ENCODE peak calls at places on chromosomes 12 and 14, in six cellular contexts. P is mesenchymal stem cell, E is neuronal stem cell, U is GM23338, A is mammary epithelial cell, T is DND-41. M is an unnamed sample. For H3K36me3 and H3K4me1, the result is how much of the 10 kb centered on the place peaks cover.

GRCh38 chr12:83318386-83318971 is 631.8 kb downstream of the TMTC2 start:
- DNase-seq in A (no peak), T (no peak), U (no peak), E (no peak), P (peak), M (no peak)

GRCh38 chr14:100011568-100012325 is 53.5 kb upstream of the EVL start:
- DNase-seq in T (no peak), P (no peak), U (no peak), A (no peak), E (no peak), M (no peak)

GRCh38 chr14:39175445-39176262 is 600 bp downstream of the PNN start:
- DNase-seq in P (no peak), U (peak), T (peak), A (peak), E (no peak), M (peak)

GRCh38 chr14:54152351-54152750 is 195.7 kb upstream of the BMP4 start:
- DNase-seq in U (no peak), A (no peak), E (no peak), T (no peak), P (no peak), M (no peak)

GRCh38 chr14:76836029-76836630 is 9.9 kb downstream of the LRRC74A start:
- DNase-seq in U (no peak), A (no peak), T (no peak), E (no peak), P (no peak), M (no peak)

GRCh38 chr12:42468341-42468821 is 121.2 kb downstream of the PRICKLE1 start:
- DNase-seq in E (no peak), A (no peak), T (no peak), U (no peak), P (no peak), M (peak)

GRCh38 chr14:56224691-56225681 is 106.8 kb downstream of the PELI2 start:
- DNase-seq in T (no peak), P (no peak), E (no peak), U (no peak), A (no peak), M (no peak)

GRCh38 chr12:6943387-6943718 is 263 bp upstream of the RNU7-1 start:
- DNase-seq in A (peak), E (peak), U (peak), T (peak), P (peak), M (peak)

GRCh38 chr12:131912526-131913274 is 16.4 kb upstream of the PUS1 start:
- DNase-seq in E (no peak), U (no peak), P (peak), A (peak), T (no peak), M (no peak)

GRCh38 chr12:37543131-37543965 is 773.2 kb upstream of the ALG10B start:
- DNase-seq in E (no peak), P (no peak), T (no peak), A (no peak), U (no peak), M (no peak)

GRCh38 chr12:50924439-50925341 is 27.7 kb upstream of the HIGD1C start:
- DNase-seq in E (no peak), T (peak), P (peak), A (peak), U (peak), M (peak)

GRCh38 chr14:75259510-75259855 is 19.1 kb upstream of the FOS start:
- DNase-seq in T (no peak), A (no peak), E (no peak), P (no peak), U (peak), M (no peak)

GRCh38 chr12:25813843-25814242 is 144.6 kb upstream of the RASSF8 start:
- DNase-seq in A (no peak), P (no peak), T (no peak), E (no peak), U (no peak), M (no peak)

GRCh38 chr14:54676822-54677708 is 110.1 kb downstream of the SAMD4A start:
- DNase-seq in A (peak), T (no peak), E (peak), U (peak), P (peak), M (no peak)

GRCh38 chr12:47882796-47883546 is 21.8 kb downstream of the VDR start:
- DNase-seq in E (no peak), A (peak), U (peak), P (no peak), T (no peak), M (peak)

GRCh38 chr12:67774983-67775587 is 126.5 kb downstream of the DYRK2 start:
- DNase-seq in A (peak), P (no peak), E (no peak), U (no peak), T (no peak), M (no peak)

GRCh38 chr14:52272375-52272774 is 4.9 kb downstream of the PTGDR start:
- DNase-seq in P (peak), A (peak), T (peak), U (peak), E (peak), M (peak)

GRCh38 chr12:16112626-16113560 is 164.6 kb downstream of the SLC15A5 start:
- DNase-seq in T (no peak), P (no peak), U (peak), A (no peak), E (peak), M (peak)

GRCh38 chr12:109463776-109464175 is 13.3 kb downstream of the KCTD10 start:
- DNase-seq in P (no peak), A (no peak), T (no peak), U (no peak), E (no peak), M (no peak)

GRCh38 chr14:76784881-76785280 is 23.6 kb downstream of the VASH1 start:
- DNase-seq in T (peak), P (peak), E (peak), U (peak), A (peak), M (peak)

GRCh38 chr14:32697114-32697513 is 241.6 kb upstream of the NPAS3 start:
- DNase-seq in E (no peak), U (no peak), A (no peak), P (no peak), T (no peak), M (no peak)

GRCh38 chr14:56273151-56273550 is 154.9 kb downstream of the PELI2 start:
- DNase-seq in E (no peak), T (no peak), A (no peak), P (peak), U (no peak), M (no peak)

GRCh38 chr12:83199069-83199468 is 512.4 kb downstream of the TMTC2 start:
- DNase-seq in A (no peak), U (peak), T (no peak), E (no peak), P (no peak), M (no peak)

GRCh38 chr12:117968826-117969659 is at the start of gene KSR2:
- DNase-seq in P (no peak), E (peak), T (no peak), U (peak), A (peak), M (peak)

GRCh38 chr12:47903151-47903611 is 1.6 kb downstream of the VDR start:
- DNase-seq in P (peak), U (no peak), A (peak), T (no peak), E (no peak), M (no peak)

GRCh38 chr12:124868252-124868965 is 4.7 kb upstream of the SCARB1 start:
- DNase-seq in A (no peak), U (no peak), P (no peak), T (no peak), E (no peak), M (no peak)

GRCh38 chr14:91310620-91311283 is 66.2 kb upstream of the GPR68 start:
- DNase-seq in P (no peak), E (no peak), U (no peak), A (no peak), T (no peak), M (no peak)

GRCh38 chr14:88987516-88987915 is 163.1 kb downstream of the TTC8 start:
- DNase-seq in E (no peak), U (no peak), P (no peak), T (no peak), A (peak), M (no peak)

GRCh38 chr14:104099096-104100041 is 13.9 kb downstream of the ASPG start:
- DNase-seq in A (no peak), T (no peak), U (no peak), E (no peak), P (no peak), M (no peak)

GRCh38 chr14:71629765-71630502 is 302.3 kb upstream of the RGS6 start:
- DNase-seq in A (no peak), E (no peak), U (no peak), T (no peak), P (no peak), M (no peak)

GRCh38 chr14:67526676-67527459 is 6.2 kb upstream of the PLEKHH1 start:
- DNase-seq in U (peak), T (peak), P (peak), E (no peak), A (peak), M (peak)

GRCh38 chr12:43208221-43208620 is 343.8 kb downstream of the ADAMTS20 start:
- DNase-seq in E (no peak), A (no peak), T (no peak), P (no peak), U (no peak), M (no peak)

GRCh38 chr12:63420206-63420644 is 248.1 kb downstream of the DPY19L2 start:
- DNase-seq in P (peak), E (peak), A (peak), U (peak), T (peak), M (peak)

GRCh38 chr14:77027538-77028383 is 747 bp downstream of the IRF2BPL start:
- DNase-seq in E (peak), U (peak), A (peak), P (peak), T (peak), M (peak)

GRCh38 chr12:58818546-58818945 is 101.8 kb downstream of the LRIG3 start:
- DNase-seq in P (peak), E (no peak), T (no peak), A (peak), U (no peak), M (no peak)

GRCh38 chr14:98173291-98173690 is 1098.7 kb downstream of the BCL11B start:
- DNase-seq in P (no peak), E (no peak), T (peak), U (no peak), A (no peak), M (no peak)

GRCh38 chr12:21169878-21170472 is 39.0 kb downstream of the SLCO1B1 start:
- DNase-seq in P (peak), A (peak), U (peak), E (peak), T (peak), M (peak)

GRCh38 chr14:22875748-22876319 is 4.3 kb downstream of the LRP10 start:
- DNase-seq in A (no peak), P (no peak), U (no peak), T (no peak), E (no peak), M (no peak)
- H3K36me3 ChIP-seq in A (under half), P (half or more), U (under half), T (under half), E (under half), M (half or more)

DNA sequence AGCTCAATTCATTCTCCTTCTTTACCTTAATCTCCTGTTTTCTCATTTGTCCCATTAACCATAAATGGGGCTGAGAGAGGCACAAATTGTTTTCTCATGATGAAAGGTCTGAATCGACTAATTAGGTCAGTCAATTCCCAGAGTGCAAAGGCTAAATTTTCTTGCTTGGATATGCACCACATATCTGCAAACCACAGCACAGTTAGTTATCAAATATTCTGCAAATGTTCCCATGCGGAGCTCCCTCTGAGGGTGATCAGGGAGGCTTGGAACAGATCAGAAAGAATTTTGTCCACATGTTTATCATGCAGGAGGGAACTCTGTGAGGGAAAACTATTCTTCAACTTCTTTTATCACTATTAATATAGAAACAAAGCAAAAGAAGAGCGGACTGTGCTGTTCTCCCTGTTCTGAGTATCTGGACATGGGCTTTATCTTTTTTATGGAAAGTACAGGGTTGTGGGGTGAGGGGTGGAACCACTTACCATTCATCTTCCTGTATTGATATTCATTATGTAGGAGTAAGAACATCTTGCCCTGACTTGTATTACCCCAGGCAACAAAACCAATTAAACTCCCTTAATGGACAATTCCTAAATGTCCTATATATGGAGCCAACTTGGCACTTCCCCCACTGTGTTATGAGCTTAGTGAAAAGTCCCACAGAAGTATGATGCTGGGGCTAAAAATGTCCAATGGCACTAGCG is 139.7 kb upstream of the KRR1 start:
- DNase-seq in U (no peak), A (peak), E (no peak), T (no peak), P (no peak), M (no peak)
- H3K4me1 ChIP-seq in U (under half), A (under half), E (under half), T (under half), P (under half), M (under half)

GRCh38 chr14:72751276-72752033 is 142.4 kb downstream of the DPF3 start:
- DNase-seq in T (no peak), P (no peak), A (no peak), E (no peak), U (no peak), M (no peak)
- H3K4me2 ChIP-seq in T (no peak), P (no peak), A (no peak), E (no peak), U (no peak), M (no peak)

DNA sequence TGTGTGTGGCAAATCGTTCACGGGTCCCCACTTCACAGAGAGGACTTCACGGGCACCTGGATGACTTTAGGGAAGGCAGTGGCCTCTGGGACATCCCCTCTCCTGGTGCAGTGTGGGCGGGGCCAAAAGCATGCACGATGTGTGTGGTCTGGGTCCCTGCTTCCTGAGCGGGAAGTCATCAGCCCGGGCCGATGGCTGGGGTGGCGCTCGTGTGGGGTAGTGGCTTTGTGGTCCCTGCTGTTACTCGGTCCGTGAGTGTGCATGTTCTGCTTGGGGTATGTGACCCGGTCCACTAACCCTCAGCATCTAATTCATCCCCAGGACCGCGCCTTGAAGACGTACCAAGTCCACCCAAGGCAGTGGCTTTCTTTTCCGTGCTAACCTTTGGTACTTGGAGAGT is 142.5 kb upstream of the RTL1 start:
- DNase-seq in P (no peak), T (no peak), U (no peak), E (no peak), A (no peak), M (no peak)
- H3K36me3 ChIP-seq in P (under half), T (under half), U (under half), E (under half), A (under half), M (under half)

GRCh38 chr12:40219760-40220159 is 5.0 kb upstream of the LRRK2 start:
- DNase-seq in U (no peak), A (no peak), P (no peak), T (no peak), E (no peak), M (no peak)
- H3K4me1 ChIP-seq in U (under half), A (under half), P (under half), T (under half), E (under half), M (under half)

GRCh38 chr12:19058235-19059021 is 71.1 kb upstream of the PLEKHA5 start:
- DNase-seq in A (no peak), E (no peak), T (no peak), U (no peak), P (no peak), M (no peak)

GRCh38 chr12:19052689-19053088 is 76.8 kb upstream of the PLEKHA5 start:
- DNase-seq in A (no peak), U (peak), E (no peak), T (no peak), P (no peak), M (no peak)

GRCh38 chr12:19053999-19054398 is 75.5 kb upstream of the PLEKHA5 start:
- DNase-seq in A (no peak), E (no peak), U (no peak), T (no peak), P (no peak), M (no peak)

GRCh38 chr12:19053218-19053617 is 76.3 kb upstream of the PLEKHA5 start:
- DNase-seq in E (no peak), A (no peak), P (no peak), U (no peak), T (no peak), M (no peak)

DNA sequence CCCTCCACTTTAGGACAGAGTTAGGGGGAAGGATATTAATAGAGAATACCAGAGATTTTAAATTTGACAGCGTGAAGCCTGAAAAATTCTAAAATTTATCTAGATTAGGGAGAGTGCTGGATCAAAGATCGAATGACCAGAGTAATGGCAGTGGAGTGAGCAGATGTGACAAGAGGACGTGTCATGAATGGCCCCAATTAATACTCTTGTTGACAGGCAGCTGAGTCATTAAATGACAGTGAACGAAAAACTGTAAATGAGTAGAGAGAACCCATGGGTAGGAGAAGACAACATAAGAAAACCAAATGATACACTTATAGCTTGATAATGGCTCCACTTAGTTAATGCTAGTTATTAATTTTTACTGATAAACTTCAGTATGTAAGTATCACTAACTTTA is 73.9 kb upstream of the PLEKHA5 start:
- DNase-seq in A (no peak), T (no peak), E (no peak), U (no peak), P (no peak), M (no peak)
- H3K4me2 ChIP-seq in A (no peak), T (no peak), E (no peak), U (no peak), P (no peak), M (no peak)

DNA sequence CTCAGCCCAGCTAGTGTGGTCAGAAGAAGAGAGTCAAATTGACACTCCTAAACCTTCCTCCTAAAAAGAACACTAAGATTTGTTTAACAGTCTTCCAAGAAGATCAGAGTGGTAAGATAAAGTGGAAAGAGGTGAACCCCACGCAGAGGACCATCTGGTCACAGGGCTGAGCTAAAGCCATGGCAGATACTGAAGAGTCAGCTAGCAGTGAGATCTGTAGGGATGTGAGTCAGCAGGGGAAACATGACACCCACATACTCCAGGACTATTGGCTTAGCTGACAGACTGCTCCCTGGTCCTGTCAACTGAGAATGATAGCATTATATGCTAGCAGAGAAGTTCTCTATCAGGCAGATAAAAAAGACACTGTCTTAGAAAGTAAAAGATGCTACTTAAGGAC is 269.4 kb upstream of the ALG10 start:
- DNase-seq in P (no peak), T (no peak), A (peak), E (no peak), U (peak), M (no peak)
- H3K36me3 ChIP-seq in P (under half), T (under half), A (under half), E (under half), U (under half), M (under half)

GRCh38 chr14:81476816-81477215 is 56.8 kb downstream of the SEL1L start:
- DNase-seq in U (no peak), E (no peak), T (no peak), A (no peak), P (no peak), M (no peak)
- H3K4me1 ChIP-seq in U (under half), E (under half), T (under half), A (under half), P (under half), M (half or more)

DNA sequence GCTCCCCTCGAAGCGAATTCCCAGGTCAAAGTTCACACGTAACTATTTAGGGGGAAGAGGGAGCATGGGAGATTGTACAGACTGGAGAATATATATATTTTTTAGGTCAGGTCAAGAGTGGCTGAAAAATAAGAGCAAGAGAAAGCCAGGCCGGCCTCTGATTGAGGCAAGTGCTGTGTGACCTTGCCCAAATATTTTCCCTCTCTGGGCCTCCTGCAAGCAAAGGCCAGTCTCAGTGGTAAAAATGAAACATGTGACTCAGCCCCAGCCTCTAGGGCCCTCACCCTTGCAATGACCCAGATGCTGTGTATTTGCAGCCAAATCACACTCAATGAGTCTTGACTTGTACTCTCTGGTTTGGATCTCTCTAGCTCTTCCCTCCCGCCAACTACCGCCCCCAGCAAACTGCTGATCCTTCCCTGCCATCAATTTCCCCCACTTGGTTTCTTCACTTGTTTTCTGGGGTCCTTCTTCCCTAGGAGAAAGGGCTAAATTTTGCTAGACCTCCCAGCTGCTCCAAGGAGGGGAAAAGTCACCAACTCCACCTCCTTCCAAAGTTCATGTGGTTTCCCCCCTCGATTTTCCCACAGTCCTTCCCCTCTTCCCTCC is 34.0 kb downstream of the SMUG1 start:
- DNase-seq in U (no peak), T (no peak), E (no peak), P (no peak), A (no peak), M (no peak)
- H3K4me2 ChIP-seq in U (no peak), T (no peak), E (no peak), P (no peak), A (no peak), M (no peak)

GRCh38 chr12:123608192-123608591 is 6.3 kb downstream of the DDX55 start:
- DNase-seq in E (no peak), P (no peak), T (no peak), A (no peak), U (no peak), M (no peak)
- H3K36me3 ChIP-seq in E (half or more), P (half or more), T (half or more), A (under half), U (half or more), M (half or more)

M was measured in OCI-LY7.